ENCODE peak calls at places on chromosomes 7 and 10, in five cellular contexts. F is mesenchymal stem cell, K is upper lobe of right lung, T is endodermal cell, Z is AG04450. L is an unnamed sample.

GRCh38 chr10:60387531-60387930 is 2.1 kb downstream of the ANK3 start:
- DNase-seq in F (no peak), K (no peak), T (no peak), Z (no peak), L (no peak)

GRCh38 chr7:101308245-101309085 is 13.1 kb downstream of the IFT22 start:
- DNase-seq in F (peak; percentile 51), K (peak; percentile 90), T (peak; percentile 94), Z (no peak), L (no peak)

GRCh38 chr10:19811517-19811916 is 4.7 kb upstream of the PLXDC2 start:
- DNase-seq in F (peak; percentile 47), K (no peak), T (peak; percentile 67), Z (no peak), L (no peak)

GRCh38 chr10:105974803-105975456 is 1189.6 kb downstream of the SORCS1 start:
- DNase-seq in F (no peak), K (no peak), T (peak; percentile 75), Z (no peak), L (no peak)

GRCh38 chr7:129845178-129845971 is 107.4 kb downstream of the UBE2H start:
- DNase-seq in F (peak; percentile 80), K (no peak), T (no peak), Z (no peak), L (no peak)

GRCh38 chr10:4810093-4810492 is 15.9 kb upstream of the AKR1E2 start:
- DNase-seq in F (no peak), K (no peak), T (no peak), Z (no peak), L (no peak)

GRCh38 chr7:78912781-78913180 is 540.7 kb downstream of the MAGI2 start:
- DNase-seq in F (no peak), K (no peak), T (no peak), Z (no peak), L (no peak)

GRCh38 chr10:124578231-124579002 is 116.8 kb downstream of the LHPP start:
- DNase-seq in F (no peak), K (no peak), T (no peak), Z (no peak), L (no peak)

GRCh38 chr10:44922021-44922420 is 10.9 kb downstream of the TMEM72 start:
- DNase-seq in F (no peak), K (no peak), T (no peak), Z (no peak), L (no peak)

GRCh38 chr10:60572511-60573194 is 183.0 kb upstream of the ANK3 start:
- DNase-seq in F (peak; percentile 56), K (no peak), T (peak; percentile 81), Z (peak; percentile 47), L (no peak)

GRCh38 chr7:98217623-98218582 is 6.7 kb downstream of the BHLHA15 start:
- DNase-seq in F (no peak), K (peak; percentile 57), T (no peak), Z (no peak), L (no peak)

GRCh38 chr10:28837613-28838390 is 160.5 kb downstream of the BAMBI start:
- DNase-seq in F (peak; percentile 29), K (no peak), T (no peak), Z (no peak), L (no peak)

GRCh38 chr10:86663046-86663345 is 5.3 kb upstream of the LDB3 start:
- DNase-seq in F (no peak), K (no peak), T (no peak), Z (no peak), L (no peak)

GRCh38 chr7:107854989-107855388 is 36.0 kb upstream of the DLD start:
- DNase-seq in F (peak; percentile 17), K (no peak), T (no peak), Z (no peak), L (no peak)

DNA sequence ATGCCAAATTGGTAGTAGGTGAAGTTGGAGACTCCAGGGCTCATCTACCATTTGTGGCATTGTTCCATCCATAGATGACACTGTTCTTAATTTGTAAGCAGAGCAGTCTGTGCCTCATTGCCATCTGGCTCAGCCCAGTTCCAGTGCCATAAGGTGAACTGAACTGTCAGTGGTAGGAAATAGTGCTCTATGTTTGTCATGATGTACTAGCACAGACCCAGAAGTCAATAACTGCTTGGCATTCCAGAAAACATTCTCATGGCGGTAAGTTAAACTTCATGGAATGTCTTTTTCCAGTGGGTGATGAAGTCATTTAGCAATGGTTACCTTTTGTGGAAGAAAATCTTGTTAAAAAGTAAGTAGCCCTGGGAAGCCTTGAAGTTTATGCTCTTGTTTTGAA is 302.7 kb downstream of the SUGCT start:
- DNase-seq in F (peak; percentile 87), K (no peak), T (no peak), Z (peak; percentile 76), L (peak; percentile 59)
- H3K27ac ChIP-seq in F (peak overlapping the region; percentile 96), K (no peak overlapping the region), T (no peak overlapping the region), Z (peak overlapping the region; percentile 71), L (peak overlapping the region; percentile 48)

DNA sequence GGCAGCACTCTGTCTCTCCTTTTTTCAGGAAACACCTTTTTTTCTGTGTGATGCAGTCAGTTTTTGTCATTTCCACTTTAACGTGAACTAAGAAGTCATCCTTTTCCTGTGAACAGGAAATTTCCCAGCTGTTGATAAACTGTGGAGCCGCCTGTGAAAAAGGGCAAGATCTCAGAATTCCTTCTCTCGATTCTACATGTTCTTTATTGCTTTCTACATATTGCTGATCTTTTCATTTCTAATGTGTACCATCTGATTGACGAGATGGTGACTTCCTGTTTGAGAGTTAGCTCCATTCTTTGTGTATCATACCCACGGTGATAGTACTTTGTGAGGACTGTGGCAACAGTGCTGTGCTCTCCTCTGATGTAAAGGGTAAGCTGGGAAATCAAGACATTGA is 50.4 kb downstream of the ADD3 start:
- DNase-seq in F (peak; percentile 28), K (no peak), T (no peak), Z (no peak), L (no peak)
- H3K27ac ChIP-seq in F (no peak overlapping the region), K (peak overlapping the region; percentile 28), T (no peak overlapping the region), Z (no peak overlapping the region), L (no peak overlapping the region)

GRCh38 chr10:132586731-132587130 is 49.1 kb downstream of the INPP5A start:
- DNase-seq in F (no peak), K (no peak), T (no peak), Z (no peak), L (no peak)
- H3K27ac ChIP-seq in F (no peak overlapping the region), K (peak overlapping the region; percentile 39), T (no peak overlapping the region), Z (no peak overlapping the region), L (no peak overlapping the region)

GRCh38 chr7:96152706-96153105 is 169.2 kb downstream of the SLC25A13 start:
- DNase-seq in F (no peak), K (no peak), T (no peak), Z (no peak), L (no peak)
- H3K27ac ChIP-seq in F (no peak overlapping the region), K (no peak overlapping the region), T (no peak overlapping the region), Z (no peak overlapping the region), L (no peak overlapping the region)